ENCODE peak calls at places on chromosomes 7 and 10, in five cellular contexts. O, I, M, A and J are unnamed samples.

GRCh38 chr10:97718178-97718577 is 4.6 kb downstream of the MARVELD1 start:
- DNase-seq in O (no peak), I (no peak), M (no peak), A (no peak), J (no peak)

GRCh38 chr7:155916926-155917655 is 104.8 kb upstream of the SHH start:
- DNase-seq in O (no peak), I (no peak), M (no peak), A (peak), J (no peak)

GRCh38 chr7:111958889-111959288 is 247.3 kb downstream of the DOCK4 start:
- DNase-seq in O (no peak), I (no peak), M (no peak), A (no peak), J (no peak)

GRCh38 chr10:25017247-25017590 is 807 bp downstream of the THNSL1 start:
- DNase-seq in O (peak), I (no peak), M (no peak), A (peak), J (no peak)

GRCh38 chr10:6176691-6177231 is 26.0 kb upstream of the PFKFB3 start:
- DNase-seq in O (no peak), I (no peak), M (no peak), A (no peak), J (no peak)

GRCh38 chr10:110500515-110500905 is 2.8 kb downstream of the DUSP5 start:
- DNase-seq in O (no peak), I (peak), M (no peak), A (peak), J (no peak)

GRCh38 chr7:132275811-132276210 is 300.5 kb downstream of the PLXNA4 start:
- DNase-seq in O (no peak), I (no peak), M (no peak), A (no peak), J (no peak)

GRCh38 chr10:794382-794956 is 105.0 kb upstream of the DIP2C start:
- DNase-seq in O (no peak), I (no peak), M (no peak), A (no peak), J (no peak)

GRCh38 chr7:18993933-18994668 is 123.3 kb downstream of the TWIST1 start:
- DNase-seq in O (no peak), I (no peak), M (no peak), A (no peak), J (no peak)

GRCh38 chr10:76558996-76559888 is 1078.4 kb downstream of the KCNMA1 start:
- DNase-seq in O (no peak), I (peak), M (no peak), A (peak), J (no peak)

GRCh38 chr7:76292206-76292573 is 10.3 kb upstream of the HSPB1 start:
- DNase-seq in O (no peak), I (no peak), M (no peak), A (no peak), J (no peak)

GRCh38 chr10:50322075-50322474 is 70.8 kb upstream of the ASAH2 start:
- DNase-seq in O (no peak), I (peak), M (no peak), A (no peak), J (no peak)

GRCh38 chr7:132489776-132490237 is 86.5 kb downstream of the PLXNA4 start:
- DNase-seq in O (no peak), I (peak), M (no peak), A (no peak), J (no peak)

GRCh38 chr7:50848203-50848602 is 65.5 kb upstream of the GRB10 start:
- DNase-seq in O (no peak), I (no peak), M (no peak), A (no peak), J (no peak)

GRCh38 chr7:44743750-44744149 is 4.9 kb upstream of the ZMIZ2 start:
- DNase-seq in O (no peak), I (no peak), M (no peak), A (no peak), J (no peak)

GRCh38 chr7:138396251-138397070 is 63.6 kb upstream of the TRIM24 start:
- DNase-seq in O (peak), I (no peak), M (no peak), A (peak), J (no peak)

GRCh38 chr7:35702541-35702940 is 7.6 kb upstream of the HERPUD2 start:
- DNase-seq in O (no peak), I (no peak), M (no peak), A (no peak), J (no peak)

GRCh38 chr10:8400151-8400550 is 345.7 kb downstream of the GATA3 start:
- DNase-seq in O (no peak), I (no peak), M (no peak), A (no peak), J (no peak)

GRCh38 chr7:138478499-138478908 is 18.4 kb downstream of the TRIM24 start:
- DNase-seq in O (peak), I (no peak), M (no peak), A (no peak), J (no peak)

GRCh38 chr7:16962986-16963385 is 81.2 kb upstream of the AGR3 start:
- DNase-seq in O (no peak), I (no peak), M (no peak), A (no peak), J (no peak)

GRCh38 chr10:133608855-133609254 is 17.7 kb downstream of the FRG2B start:
- DNase-seq in O (no peak), I (peak), M (no peak), A (no peak), J (no peak)

GRCh38 chr7:158396301-158396905 is 191.2 kb downstream of the PTPRN2 start:
- DNase-seq in O (no peak), I (no peak), M (no peak), A (no peak), J (no peak)

GRCh38 chr7:330554-331230 is 40.7 kb downstream of the FOXL3 start:
- DNase-seq in O (no peak), I (no peak), M (no peak), A (no peak), J (no peak)

GRCh38 chr7:22866965-22867364 is 44.3 kb upstream of the TOMM7 start:
- DNase-seq in O (no peak), I (peak), M (no peak), A (no peak), J (no peak)

GRCh38 chr10:51700228-51700835 is 937 bp upstream of the CSTF2T start:
- DNase-seq in O (no peak), I (no peak), M (peak), A (peak), J (no peak)

GRCh38 chr7:47444376-47445098 is 137.4 kb downstream of the TNS3 start:
- DNase-seq in O (no peak), I (no peak), M (peak), A (peak), J (no peak)

GRCh38 chr7:41788556-41788955 is 85.7 kb upstream of the INHBA start:
- DNase-seq in O (no peak), I (no peak), M (no peak), A (no peak), J (no peak)

GRCh38 chr10:98427011-98427515 is 12.1 kb upstream of the PYROXD2 start:
- DNase-seq in O (no peak), I (no peak), M (no peak), A (no peak), J (no peak)

GRCh38 chr7:52260046-52260665 is 775.3 kb upstream of the POM121L12 start:
- DNase-seq in O (no peak), I (no peak), M (no peak), A (peak), J (no peak)

GRCh38 chr10:49010295-49010694 is 70.7 kb upstream of the LRRC18 start:
- DNase-seq in O (no peak), I (no peak), M (no peak), A (no peak), J (no peak)

GRCh38 chr7:149454006-149454405 is 6.9 kb downstream of the ZNF777 start:
- DNase-seq in O (no peak), I (no peak), M (no peak), A (no peak), J (no peak)

GRCh38 chr10:126723226-126723625 is 52.7 kb upstream of the C10orf90 start:
- DNase-seq in O (no peak), I (no peak), M (no peak), A (no peak), J (no peak)

GRCh38 chr7:154928136-154929005 is 74.6 kb downstream of the PAXIP1 start:
- DNase-seq in O (peak), I (peak), M (peak), A (peak), J (peak)

GRCh38 chr7:69624842-69625637 is 26.8 kb downstream of the AUTS2 start:
- DNase-seq in O (no peak), I (no peak), M (no peak), A (no peak), J (no peak)

GRCh38 chr7:32206987-32207386 is 136.8 kb upstream of the PDE1C start:
- DNase-seq in O (no peak), I (no peak), M (no peak), A (peak), J (no peak)

GRCh38 chr7:90262438-90262837 is 17.5 kb downstream of the CFAP69 start:
- DNase-seq in O (no peak), I (no peak), M (no peak), A (peak), J (no peak)

GRCh38 chr10:128912568-128913311 is 554.3 kb upstream of the MGMT start:
- DNase-seq in O (no peak), I (no peak), M (no peak), A (no peak), J (no peak)

GRCh38 chr10:70595566-70596016 is 7.0 kb downstream of the PRF1 start:
- DNase-seq in O (no peak), I (no peak), M (no peak), A (no peak), J (no peak)
- TF ChIP-seq CTCF in O (no peak), I (no peak), M (no peak), A (no peak), J (no peak)

DNA sequence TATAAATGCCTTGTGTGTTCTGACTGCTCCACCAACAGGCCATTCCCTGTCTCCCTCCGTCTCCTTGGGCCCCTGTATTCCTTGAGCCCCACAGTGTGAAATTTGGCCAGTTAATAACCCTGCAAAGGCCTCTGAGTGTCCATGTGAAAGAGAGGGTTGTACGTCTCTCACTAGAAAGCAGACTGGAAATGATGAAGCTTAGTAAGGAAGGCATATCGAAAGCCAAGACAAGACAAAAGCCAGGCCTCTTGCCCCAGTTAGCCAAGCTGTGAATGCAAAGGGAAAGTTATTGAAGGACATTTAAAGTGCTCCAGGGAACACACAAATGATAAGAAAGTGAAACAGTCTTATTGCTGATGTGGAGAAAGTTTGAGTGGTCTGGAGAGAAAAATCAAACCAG is 680.2 kb downstream of the SDK1 start:
- DNase-seq in O (no peak), I (no peak), M (no peak), A (no peak), J (no peak)
- TF ChIP-seq CTCF in O (no peak), I (no peak), M (no peak), A (no peak), J (no peak)

DNA sequence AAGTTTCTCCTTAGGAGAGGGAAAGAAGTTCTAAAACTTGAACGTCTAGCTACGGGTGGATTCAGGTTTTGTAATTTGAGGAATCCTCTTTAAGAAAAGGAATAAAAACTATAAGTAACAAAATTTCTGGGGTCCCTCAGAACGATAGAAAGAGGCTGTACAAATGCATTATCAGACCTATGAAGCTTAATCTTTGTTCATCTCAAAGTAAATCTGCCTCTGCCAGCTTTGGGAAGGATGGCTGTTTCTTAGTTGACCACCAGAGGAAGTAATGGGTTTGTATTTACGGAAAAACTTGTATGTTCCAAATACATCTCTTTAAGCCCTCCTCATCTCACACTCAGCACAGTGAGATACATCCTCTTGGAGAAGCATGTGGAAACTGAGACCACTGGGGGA is 864 bp downstream of the PSTK start:
- DNase-seq in O (no peak), I (peak), M (no peak), A (peak), J (no peak)
- TF ChIP-seq CTCF in O (peak), I (peak), M (peak), A (peak), J (no peak)

GRCh38 chr10:46104071-46104585 is 58.1 kb upstream of the MSMB start:
- DNase-seq in O (no peak), I (no peak), M (no peak), A (no peak), J (no peak)

GRCh38 chr10:46106410-46107255 is 60.6 kb upstream of the MSMB start:
- DNase-seq in O (no peak), I (peak), M (peak), A (peak), J (peak)
- TF ChIP-seq CTCF in O (no peak), I (no peak), M (peak), A (no peak), J (no peak)

DNA sequence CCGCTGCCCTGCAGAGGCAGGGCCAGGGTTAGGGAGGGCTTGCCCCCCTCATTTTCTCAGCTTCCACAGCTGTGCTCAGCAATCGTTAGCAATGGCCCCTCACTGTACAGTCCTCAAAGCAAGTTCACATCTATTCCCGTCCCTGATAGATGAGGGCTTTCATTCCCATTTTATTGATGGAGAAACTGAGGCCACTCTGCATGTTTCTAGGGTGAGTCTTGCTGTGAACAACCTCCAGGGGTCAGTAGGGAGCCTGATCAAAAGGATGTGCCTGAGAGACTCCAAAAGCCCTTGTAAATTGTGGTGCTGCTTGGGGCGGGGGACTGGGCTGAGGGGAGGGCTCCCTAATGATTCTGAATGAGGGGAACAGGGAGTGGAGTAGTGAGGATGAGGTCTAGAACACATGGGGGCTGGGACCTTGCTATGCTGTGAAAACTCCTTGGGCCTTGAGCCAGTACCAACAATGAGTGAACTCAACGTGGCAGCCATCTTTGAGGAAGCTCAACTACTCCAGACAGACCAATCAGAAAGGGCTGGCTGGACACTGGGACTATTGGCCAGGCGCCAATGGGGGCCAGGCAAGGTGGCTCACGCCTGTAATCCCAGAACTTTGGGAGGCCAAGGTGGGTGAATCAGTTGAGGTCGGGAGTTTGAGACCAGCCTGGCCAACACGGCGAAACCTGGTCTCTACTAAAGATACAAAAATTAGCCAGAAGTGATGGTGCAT is 6.7 kb upstream of the GRIFIN start:
- DNase-seq in O (no peak), I (no peak), M (no peak), A (no peak), J (no peak)
- TF ChIP-seq CTCF in O (no peak), I (no peak), M (no peak), A (no peak), J (no peak)

GRCh38 chr10:32923849-32924248 is 34.2 kb downstream of the ITGB1 start:
- DNase-seq in O (no peak), I (no peak), M (no peak), A (no peak), J (no peak)
- TF ChIP-seq CTCF in O (no peak), I (no peak), M (no peak), A (no peak), J (no peak)

DNA sequence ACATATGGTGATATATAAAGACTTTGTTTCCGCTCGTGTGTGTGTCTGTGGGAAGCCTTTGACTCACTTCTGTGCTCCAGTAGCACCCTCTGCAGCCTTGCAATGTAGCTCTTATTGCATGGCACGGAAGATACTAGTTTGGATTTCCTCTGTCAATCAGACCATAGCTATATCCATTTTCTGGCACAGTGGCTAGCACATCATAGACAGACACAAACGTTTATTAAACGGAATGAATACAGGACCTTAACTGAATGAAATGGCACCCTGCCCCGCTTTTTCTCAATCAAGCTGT is 124.0 kb upstream of the PTPN20 start:
- DNase-seq in O (no peak), I (peak), M (no peak), A (peak), J (no peak)
- TF ChIP-seq CTCF in O (peak), I (peak), M (no peak), A (peak), J (no peak)

DNA sequence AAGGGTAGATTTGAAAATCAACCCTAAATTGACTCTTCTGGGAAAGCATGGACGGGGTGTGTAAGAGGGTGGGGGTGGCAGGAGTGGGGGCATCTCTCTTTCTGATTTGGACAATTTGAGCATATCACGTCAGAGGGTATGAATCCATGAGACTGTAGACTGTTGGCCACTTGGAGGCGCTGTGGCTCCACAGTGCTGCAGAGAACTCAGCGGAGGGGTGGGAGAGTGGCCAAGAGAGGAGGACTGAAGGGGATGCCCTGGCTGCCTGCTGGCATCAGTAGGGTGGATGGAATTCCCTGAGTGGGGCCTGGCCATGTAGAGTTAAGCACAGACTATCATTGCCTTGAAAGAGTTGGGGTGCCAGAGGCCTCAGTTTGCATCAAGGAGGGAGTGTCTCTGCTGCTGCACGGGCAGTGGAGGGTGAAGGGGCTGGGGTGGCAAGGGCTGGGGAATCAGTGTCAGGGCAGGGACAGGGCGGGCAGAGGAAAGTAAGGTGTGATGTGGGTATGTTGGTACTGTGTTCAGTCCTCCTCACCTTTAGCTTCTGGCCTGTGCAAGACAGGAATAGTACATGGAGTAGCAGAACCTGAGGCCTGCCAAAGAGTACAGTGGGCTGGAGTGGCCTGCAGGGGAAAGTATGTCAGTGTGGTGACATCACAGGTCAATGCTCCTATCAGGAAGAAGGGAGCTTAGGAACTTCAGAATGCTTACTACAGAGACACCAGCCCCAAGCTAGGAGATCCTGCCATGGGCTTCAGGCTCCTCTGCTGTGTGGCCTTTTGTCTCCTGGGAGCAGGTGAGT is 133.5 kb upstream of the PRSS58 start:
- DNase-seq in O (no peak), I (no peak), M (no peak), A (peak), J (no peak)
- TF ChIP-seq CTCF in O (peak), I (peak), M (no peak), A (peak), J (no peak)

GRCh38 chr7:123716877-123717276 is 31.9 kb downstream of the WASL start:
- DNase-seq in O (no peak), I (no peak), M (no peak), A (no peak), J (no peak)
- TF ChIP-seq CTCF in O (no peak), I (no peak), M (no peak), A (no peak), J (no peak)

GRCh38 chr10:132333386-132333785 is 1.4 kb downstream of the LRRC27 start:
- DNase-seq in O (no peak), I (no peak), M (no peak), A (no peak), J (no peak)

GRCh38 chr10:132331259-132331955 is 586 bp upstream of the LRRC27 start:
- DNase-seq in O (no peak), I (no peak), M (no peak), A (no peak), J (no peak)

GRCh38 chr10:132330486-132330833 is 1.5 kb upstream of the LRRC27 start:
- DNase-seq in O (no peak), I (no peak), M (no peak), A (no peak), J (no peak)

GRCh38 chr10:132329565-132330485 is 2.2 kb upstream of the LRRC27 start:
- DNase-seq in O (no peak), I (peak), M (no peak), A (no peak), J (no peak)

GRCh38 chr10:132331956-132332749 is at the start of gene LRRC27:
- DNase-seq in O (peak), I (peak), M (peak), A (peak), J (peak)
- TF ChIP-seq CTCF in O (no peak), I (no peak), M (no peak), A (no peak), J (no peak)